ENCODE peak calls at places on chromosomes 7 and 10, in seven cellular contexts. N, G, A, D, S, P and I are unnamed samples.

GRCh38 chr7:151008511-151009323 is 15.6 kb downstream of the ATG9B start:
- DNase-seq in N (no peak), G (peak; percentile 31), A (peak; percentile 25), D (peak; percentile 76), S (peak; percentile 68), P (no peak), I (peak; percentile 54)

GRCh38 chr7:134021861-134022260 is 105.3 kb upstream of the LRGUK start:
- DNase-seq in N (no peak), G (no peak), A (no peak), D (no peak), S (no peak), P (no peak), I (no peak)

GRCh38 chr10:52672880-52673279 is 99.7 kb downstream of the MBL2 start:
- DNase-seq in N (no peak), G (no peak), A (no peak), D (no peak), S (no peak), P (no peak), I (no peak)

GRCh38 chr7:33661430-33662160 is 243.7 kb upstream of the BMPER start:
- DNase-seq in N (no peak), G (no peak), A (no peak), D (no peak), S (no peak), P (no peak), I (no peak)

GRCh38 chr7:94294471-94295131 is 100.1 kb upstream of the COL1A2 start:
- DNase-seq in N (no peak), G (peak; percentile 25), A (no peak), D (no peak), S (no peak), P (no peak), I (no peak)

GRCh38 chr10:3772349-3773222 is 12.4 kb downstream of the KLF6 start:
- DNase-seq in N (no peak), G (no peak), A (no peak), D (no peak), S (no peak), P (no peak), I (no peak)

GRCh38 chr7:112010994-112011393 is 195.2 kb downstream of the DOCK4 start:
- DNase-seq in N (no peak), G (no peak), A (no peak), D (no peak), S (peak; percentile 18), P (no peak), I (no peak)

GRCh38 chr10:101683226-101683625 is 11.7 kb downstream of the FBXW4 start:
- DNase-seq in N (no peak), G (no peak), A (no peak), D (no peak), S (no peak), P (no peak), I (no peak)

GRCh38 chr10:91944880-91945630 is 21.5 kb downstream of the BTAF1 start:
- DNase-seq in N (peak; percentile 73), G (no peak), A (no peak), D (peak; percentile 6), S (no peak), P (no peak), I (no peak)

GRCh38 chr7:30246392-30246791 is 38.0 kb upstream of the ZNRF2 start:
- DNase-seq in N (no peak), G (no peak), A (no peak), D (no peak), S (no peak), P (no peak), I (no peak)

GRCh38 chr7:131501422-131501821 is 55.0 kb downstream of the PODXL start:
- DNase-seq in N (no peak), G (peak; percentile 43), A (peak; percentile 43), D (peak; percentile 65), S (no peak), P (peak; percentile 37), I (no peak)

GRCh38 chr10:127694580-127695193 is 42.3 kb upstream of the FOXI2 start:
- DNase-seq in N (peak; percentile 42), G (no peak), A (no peak), D (peak; percentile 6), S (peak; percentile 13), P (no peak), I (no peak)

GRCh38 chr10:11673346-11674330 is 62.2 kb upstream of the USP6NL start:
- DNase-seq in N (no peak), G (no peak), A (no peak), D (peak; percentile 27), S (no peak), P (peak; percentile 23), I (peak; percentile 65)

GRCh38 chr7:23277359-23277989 is 21.7 kb upstream of the MALSU1 start:
- DNase-seq in N (peak; percentile 76), G (peak; percentile 77), A (peak; percentile 80), D (peak; percentile 83), S (peak; percentile 39), P (peak; percentile 28), I (no peak)

GRCh38 chr7:121755818-121756501 is 117.0 kb upstream of the PTPRZ1 start:
- DNase-seq in N (no peak), G (no peak), A (no peak), D (no peak), S (no peak), P (no peak), I (no peak)

GRCh38 chr7:78939669-78940068 is 513.8 kb downstream of the MAGI2 start:
- DNase-seq in N (no peak), G (no peak), A (no peak), D (no peak), S (no peak), P (no peak), I (no peak)

GRCh38 chr7:36658603-36659516 is 65.4 kb downstream of the AOAH start:
- DNase-seq in N (peak; percentile 91), G (peak; percentile 82), A (peak; percentile 77), D (peak; percentile 87), S (no peak), P (peak; percentile 91), I (no peak)

GRCh38 chr7:80087051-80087767 is 47.4 kb upstream of the GNAI1 start:
- DNase-seq in N (peak; percentile 19), G (peak; percentile 70), A (peak; percentile 82), D (peak; percentile 94), S (no peak), P (no peak), I (no peak)

GRCh38 chr7:2802082-2802481 is 42.0 kb downstream of the GNA12 start:
- DNase-seq in N (peak; percentile 59), G (peak; percentile 52), A (peak; percentile 73), D (no peak), S (no peak), P (no peak), I (no peak)

GRCh38 chr7:17434841-17435692 is 136.6 kb downstream of the AHR start:
- DNase-seq in N (peak; percentile 5), G (no peak), A (no peak), D (no peak), S (no peak), P (no peak), I (no peak)

GRCh38 chr7:74324499-74325229 is 35.5 kb downstream of the CLIP2 start:
- DNase-seq in N (no peak), G (peak; percentile 27), A (no peak), D (no peak), S (no peak), P (no peak), I (no peak)

GRCh38 chr7:5677538-5678294 is 103.7 kb downstream of the RNF216 start:
- DNase-seq in N (peak; percentile 70), G (peak; percentile 83), A (peak; percentile 82), D (peak; percentile 84), S (peak; percentile 74), P (no peak), I (peak; percentile 75)

GRCh38 chr7:96415293-96415940 is 93.5 kb upstream of the SLC25A13 start:
- DNase-seq in N (no peak), G (no peak), A (no peak), D (no peak), S (no peak), P (no peak), I (no peak)

GRCh38 chr7:151700621-151701185 is 176.2 kb downstream of the PRKAG2 start:
- DNase-seq in N (no peak), G (peak; percentile 11), A (peak; percentile 42), D (peak; percentile 75), S (no peak), P (peak; percentile 61), I (no peak)

GRCh38 chr10:79163663-79163970 is 94.9 kb downstream of the ZMIZ1 start:
- DNase-seq in N (no peak), G (no peak), A (no peak), D (no peak), S (no peak), P (no peak), I (no peak)

GRCh38 chr7:43876976-43877745 is 7.8 kb upstream of the MRPS24 start:
- DNase-seq in N (no peak), G (no peak), A (no peak), D (no peak), S (peak; percentile 78), P (no peak), I (no peak)

GRCh38 chr7:124033093-124033806 is 383 bp upstream of the TMEM229A start:
- DNase-seq in N (no peak), G (peak; percentile 1), A (peak; percentile 40), D (peak; percentile 42), S (peak; percentile 23), P (no peak), I (peak; percentile 18)
- H3K4me3 ChIP-seq in N (peak overlapping the region; percentile 51), G (peak overlapping the region; percentile 13), A (no peak overlapping the region), D (peak overlapping the region; percentile 60), S (no peak overlapping the region), P (peak overlapping the region; percentile 14), I (peak overlapping the region; percentile 25)

GRCh38 chr7:143387156-143387975 is 6.2 kb downstream of the ZYX start:
- DNase-seq in N (no peak), G (no peak), A (no peak), D (peak; percentile 18), S (no peak), P (no peak), I (no peak)
- TF ChIP-seq CTCF in N (peak; percentile 22), G (no peak), A (peak; percentile 17), D (peak; percentile 12), S (no peak), P (no peak), I (no peak)

DNA sequence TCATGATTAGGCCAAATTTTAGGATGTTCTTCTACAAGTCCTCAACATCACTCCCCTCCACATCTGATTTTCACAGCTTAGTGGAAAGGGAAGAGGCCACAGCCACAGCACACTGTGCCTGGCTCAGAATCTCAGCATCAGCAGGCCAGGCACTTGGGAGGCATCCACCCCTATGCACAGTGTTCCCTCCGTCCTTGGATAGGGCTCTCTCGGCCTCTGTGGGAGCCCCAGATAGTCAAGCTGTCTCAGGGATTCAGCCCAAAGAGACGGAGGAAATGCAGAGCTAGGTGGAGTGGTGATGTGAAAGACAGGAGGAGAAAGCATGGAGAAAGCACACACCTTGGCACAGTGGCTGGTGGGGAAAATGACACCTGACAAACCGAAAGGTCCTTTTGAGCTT is 1.3 kb downstream of the RBP4 start:
- DNase-seq in N (no peak), G (no peak), A (no peak), D (no peak), S (no peak), P (no peak), I (no peak)
- H3K4me3 ChIP-seq in N (no peak overlapping the region), G (no peak overlapping the region), A (no peak overlapping the region), D (no peak overlapping the region), S (no peak overlapping the region), P (no peak overlapping the region), I (no peak overlapping the region)

DNA sequence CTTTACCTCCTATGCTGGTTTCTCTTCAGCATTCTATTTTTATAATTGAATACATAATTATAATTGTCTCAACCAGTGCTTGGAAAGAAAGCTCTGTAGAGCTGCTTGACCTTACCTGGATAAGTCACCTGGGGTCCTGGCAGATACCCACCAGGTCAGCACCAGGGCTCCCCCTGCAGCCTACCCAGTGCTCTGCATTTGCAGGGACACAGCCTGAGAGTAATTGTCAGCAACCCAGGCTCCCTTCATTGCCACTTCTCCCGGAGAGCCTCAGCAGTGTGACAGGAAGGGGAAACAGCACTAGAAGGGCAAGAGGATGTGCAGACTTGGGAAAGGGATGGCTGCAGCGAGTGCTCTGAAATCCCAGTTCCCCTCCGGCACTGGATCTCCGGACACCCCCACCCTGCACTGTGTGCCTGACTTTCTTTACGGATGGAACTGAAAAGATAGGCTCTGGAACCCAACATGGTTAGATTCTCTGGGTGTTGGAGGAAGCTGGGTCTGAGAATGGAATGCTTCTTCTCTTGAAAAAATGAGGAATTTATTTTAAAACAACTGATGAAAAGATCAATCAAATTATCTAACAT is 11.4 kb upstream of the PAX4 start:
- DNase-seq in N (peak; percentile 29), G (no peak), A (no peak), D (no peak), S (peak; percentile 13), P (no peak), I (no peak)
- TF ChIP-seq CTCF in N (peak; percentile 57), G (peak; percentile 38), A (peak; percentile 47), D (peak; percentile 63), S (peak; percentile 20), P (peak; percentile 58), I (no peak)